ENCODE peak calls at places on chromosomes 2 and 18, in seven cellular contexts. L is GM12865; C is GM23248; Z is ureter; N is anterior cingulate cortex; P is H54; T is stimulated activated CD4-positive, alpha-beta T cell treated with anti-CD3 and anti-CD28 coated beads, TNF-alpha, amount 100 ng/mL, for 1 hour. I is an unnamed sample.

GRCh38 chr2:232432598-232433184 is 23.3 kb upstream of the ALPI start:
- DNase-seq in C (no peak), T (no peak), N (no peak), Z (no peak), P (no peak), L (no peak), I (no peak)

GRCh38 chr2:174176898-174177297 is 71.4 kb downstream of the OLA1 start:
- DNase-seq in L (no peak), C (peak), P (no peak), Z (no peak), T (no peak), N (no peak), I (no peak)

GRCh38 chr2:46780801-46781445 is 134.7 kb downstream of the MCFD2 start:
- DNase-seq in T (no peak), N (no peak), C (peak), P (no peak), Z (no peak), L (no peak), I (no peak)

GRCh38 chr2:29576231-29576630 is 345.2 kb downstream of the ALK start:
- DNase-seq in P (no peak), Z (no peak), T (no peak), N (no peak), L (no peak), C (no peak), I (no peak)

GRCh38 chr2:101754613-101755012 is 57.1 kb downstream of the MAP4K4 start:
- DNase-seq in N (no peak), L (no peak), C (peak), Z (no peak), T (no peak), P (no peak), I (no peak)

GRCh38 chr2:69642709-69643601 is 584 bp downstream of the AAK1 start:
- DNase-seq in T (no peak), Z (peak), P (peak), N (no peak), C (peak), L (peak), I (peak)

GRCh38 chr18:14769381-14769780 is 21.4 kb downstream of the ANKRD30B start:
- DNase-seq in Z (no peak), T (no peak), N (no peak), L (no peak), P (no peak), C (no peak), I (no peak)

GRCh38 chr2:160583162-160583522 is 89.5 kb upstream of the RBMS1 start:
- DNase-seq in N (no peak), Z (no peak), C (peak), P (no peak), L (no peak), T (no peak), I (no peak)

GRCh38 chr2:38898256-38898655 is 8.6 kb downstream of the ARHGEF33 start:
- DNase-seq in C (no peak), L (no peak), N (no peak), P (no peak), T (no peak), Z (no peak), I (no peak)

I was measured in smooth muscle cell of the brain vasculature.